ENCODE peak calls at places on chromosomes 1 and 21, in six cellular contexts. G, N, R, F, Z and A are unnamed samples.

GRCh38 chr21:45222001-45222400 is 65.7 kb downstream of the POFUT2 start:
- DNase-seq in G (no peak), N (no peak), R (no peak), F (no peak), Z (no peak), A (no peak)

GRCh38 chr1:39646232-39647081 is 7.0 kb upstream of the HEYL start:
- DNase-seq in G (no peak), N (peak), R (no peak), F (peak), Z (peak), A (no peak)

GRCh38 chr1:14242145-14242544 is 356.3 kb upstream of the KAZN start:
- DNase-seq in G (no peak), N (no peak), R (no peak), F (no peak), Z (no peak), A (no peak)

GRCh38 chr1:189315035-189315927 is 1162.4 kb downstream of the BRINP3 start:
- DNase-seq in G (no peak), N (no peak), R (no peak), F (no peak), Z (no peak), A (no peak)

GRCh38 chr1:58848818-58849411 is 65.1 kb upstream of the JUN start:
- DNase-seq in G (peak), N (no peak), R (no peak), F (peak), Z (peak), A (no peak)

GRCh38 chr1:1310476-1311053 is 2.2 kb downstream of the PUSL1 start:
- DNase-seq in G (no peak), N (no peak), R (no peak), F (no peak), Z (no peak), A (no peak)

GRCh38 chr1:109784551-109785252 is 21.0 kb upstream of the EPS8L3 start:
- DNase-seq in G (no peak), N (no peak), R (no peak), F (no peak), Z (peak), A (no peak)

GRCh38 chr1:174894087-174894768 is 105.5 kb upstream of the CACYBP start:
- DNase-seq in G (no peak), N (no peak), R (no peak), F (no peak), Z (no peak), A (no peak)

GRCh38 chr21:33642896-33643657 is 776 bp downstream of the ITSN1 start:
- DNase-seq in G (no peak), N (peak), R (peak), F (peak), Z (peak), A (peak)

GRCh38 chr1:167587342-167587741 is 33.8 kb upstream of the CREG1 start:
- DNase-seq in G (no peak), N (no peak), R (no peak), F (no peak), Z (no peak), A (no peak)

GRCh38 chr1:41384579-41384978 is 23.3 kb downstream of the FOXO6 start:
- DNase-seq in G (no peak), N (no peak), R (no peak), F (no peak), Z (no peak), A (no peak)

GRCh38 chr21:45556645-45557601 is 14.7 kb upstream of the SLC19A1 start:
- DNase-seq in G (no peak), N (no peak), R (no peak), F (no peak), Z (no peak), A (no peak)

GRCh38 chr1:230770317-230770716 is 23.1 kb downstream of the CAPN9 start:
- DNase-seq in G (no peak), N (no peak), R (no peak), F (no peak), Z (no peak), A (no peak)

GRCh38 chr1:212315907-212316306 is 30.7 kb downstream of the PPP2R5A start:
- DNase-seq in G (no peak), N (no peak), R (no peak), F (no peak), Z (peak), A (no peak)

GRCh38 chr21:29271927-29272333 is 26.8 kb upstream of the BACH1 start:
- DNase-seq in G (no peak), N (no peak), R (no peak), F (no peak), Z (no peak), A (no peak)

GRCh38 chr1:84146375-84147032 is 2.4 kb downstream of the PRKACB start:
- DNase-seq in G (no peak), N (no peak), R (no peak), F (peak), Z (peak), A (no peak)

GRCh38 chr1:7371926-7372325 is 399.2 kb upstream of the VAMP3 start:
- DNase-seq in G (no peak), N (no peak), R (no peak), F (no peak), Z (no peak), A (no peak)

GRCh38 chr1:116340506-116341240 is 32.4 kb upstream of the ATP1A1 start:
- DNase-seq in G (no peak), N (no peak), R (no peak), F (no peak), Z (no peak), A (no peak)

GRCh38 chr1:113675299-113675698 is 84.0 kb downstream of the PHTF1 start:
- DNase-seq in G (no peak), N (no peak), R (no peak), F (peak), Z (peak), A (no peak)

GRCh38 chr1:26483980-26484379 is 11.7 kb downstream of the HMGN2 start:
- DNase-seq in G (no peak), N (no peak), R (no peak), F (peak), Z (peak), A (no peak)

GRCh38 chr1:151994956-151995355 is 1.3 kb upstream of the S100A10 start:
- DNase-seq in G (peak), N (no peak), R (no peak), F (peak), Z (peak), A (no peak)

GRCh38 chr1:206464456-206464964 is 5.8 kb upstream of the IKBKE start:
- DNase-seq in G (no peak), N (no peak), R (no peak), F (peak), Z (peak), A (no peak)

GRCh38 chr1:53548031-53548491 is 88.9 kb downstream of the DMRTB1 start:
- DNase-seq in G (no peak), N (peak), R (no peak), F (no peak), Z (no peak), A (no peak)

GRCh38 chr21:45013271-45013841 is 61.0 kb upstream of the ADARB1 start:
- DNase-seq in G (no peak), N (no peak), R (no peak), F (no peak), Z (no peak), A (no peak)

GRCh38 chr1:24763671-24764070 is 18.4 kb downstream of the CLIC4 start:
- DNase-seq in G (no peak), N (no peak), R (no peak), F (no peak), Z (no peak), A (no peak)

GRCh38 chr1:221794079-221794670 is 52.3 kb upstream of the DUSP10 start:
- DNase-seq in G (no peak), N (no peak), R (no peak), F (peak), Z (no peak), A (peak)

GRCh38 chr1:203131548-203132200 is 4.1 kb downstream of the ADORA1 start:
- DNase-seq in G (no peak), N (no peak), R (no peak), F (no peak), Z (no peak), A (no peak)

GRCh38 chr1:154489863-154490262 is 12.2 kb upstream of the TDRD10 start:
- DNase-seq in G (no peak), N (no peak), R (no peak), F (no peak), Z (no peak), A (no peak)

GRCh38 chr1:109446236-109446635 is 20.0 kb upstream of the PSMA5 start:
- DNase-seq in G (no peak), N (no peak), R (no peak), F (peak), Z (no peak), A (no peak)

GRCh38 chr1:44696789-44697188 is 22.3 kb downstream of the ARMH1 start:
- DNase-seq in G (no peak), N (no peak), R (peak), F (no peak), Z (no peak), A (no peak)

GRCh38 chr21:29697555-29698193 is 242.1 kb downstream of the GRIK1 start:
- DNase-seq in G (no peak), N (no peak), R (no peak), F (peak), Z (peak), A (peak)

GRCh38 chr1:165248969-165249571 is 107.4 kb downstream of the LMX1A start:
- DNase-seq in G (no peak), N (no peak), R (no peak), F (no peak), Z (no peak), A (no peak)

GRCh38 chr1:236451796-236452373 is 57.8 kb downstream of the EDARADD start:
- DNase-seq in G (no peak), N (no peak), R (peak), F (no peak), Z (peak), A (peak)
- TF ChIP-seq CTCF in G (no peak), N (peak), R (no peak), F (peak), Z (peak), A (peak)

DNA sequence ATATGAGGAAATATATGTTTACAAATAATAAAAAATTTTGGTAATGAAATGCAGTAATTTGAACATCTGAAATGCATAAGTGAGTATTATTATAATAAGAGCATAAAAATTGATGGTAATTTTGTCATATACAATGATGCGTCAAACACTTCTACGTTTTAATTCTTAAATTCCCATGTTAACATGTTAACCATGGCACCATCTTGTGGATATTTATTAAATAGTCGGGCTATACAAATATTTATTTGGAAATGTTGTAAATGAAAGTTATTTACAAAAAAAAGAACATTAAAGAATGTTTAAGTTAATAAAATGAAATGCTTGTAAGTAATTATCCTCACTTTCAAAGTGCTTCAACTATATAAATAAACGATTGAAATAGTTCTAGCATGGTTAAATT is 57.2 kb upstream of the C1orf185 start:
- DNase-seq in G (no peak), N (no peak), R (no peak), F (no peak), Z (peak), A (no peak)
- TF ChIP-seq CTCF in G (no peak), N (no peak), R (no peak), F (peak), Z (no peak), A (no peak)

DNA sequence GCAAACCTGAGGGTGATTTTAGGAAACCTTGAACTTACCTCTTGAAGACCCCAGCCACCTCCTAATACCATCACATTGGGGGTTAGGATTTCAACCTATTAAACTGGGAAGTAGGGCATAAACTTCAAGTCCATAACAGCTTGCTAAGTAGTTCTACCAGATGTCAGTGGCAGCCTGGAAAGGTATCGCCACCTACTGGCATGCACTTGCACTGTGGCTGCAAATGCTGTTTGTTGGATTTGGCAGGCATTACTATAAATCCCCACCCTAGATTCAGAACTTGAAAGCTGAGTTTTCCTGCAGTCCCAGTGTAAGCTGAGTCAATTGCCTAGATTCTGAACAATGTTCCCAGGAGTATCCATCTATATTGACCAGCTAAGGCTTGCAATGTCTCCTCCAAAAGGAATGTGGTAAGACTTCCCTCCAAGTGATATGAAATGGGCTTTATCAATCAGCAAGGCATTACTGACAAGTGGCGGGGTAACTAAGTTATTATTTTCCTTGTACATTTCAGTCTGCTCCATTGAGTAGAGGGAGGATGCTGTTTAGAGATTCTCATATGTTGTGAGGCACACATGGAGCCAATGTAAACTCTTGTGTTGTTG is 474.5 kb downstream of the PTPRC start:
- DNase-seq in G (no peak), N (no peak), R (peak), F (peak), Z (peak), A (no peak)
- TF ChIP-seq CTCF in G (no peak), N (peak), R (peak), F (peak), Z (peak), A (peak)

DNA sequence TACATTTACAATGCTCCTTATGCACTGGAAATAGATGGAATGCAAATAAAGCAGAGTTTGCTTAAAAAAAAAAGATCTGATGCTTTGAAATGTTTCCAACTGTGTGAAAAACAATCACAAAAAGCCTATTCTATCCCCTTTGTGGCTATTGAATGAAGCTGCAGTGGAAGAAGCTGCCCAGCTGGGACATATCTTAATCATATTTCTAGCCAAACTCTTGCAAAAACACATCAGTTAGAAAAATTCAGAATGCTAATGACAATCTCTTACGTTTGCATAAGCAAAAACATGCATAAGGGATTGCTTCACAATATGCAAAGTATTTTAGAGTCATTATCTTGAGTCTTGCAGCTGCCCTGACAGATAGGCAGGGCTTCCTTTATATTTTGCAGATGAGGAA is 526.4 kb upstream of the USP24 start:
- DNase-seq in G (no peak), N (no peak), R (no peak), F (peak), Z (peak), A (no peak)
- TF ChIP-seq CTCF in G (no peak), N (no peak), R (no peak), F (no peak), Z (no peak), A (no peak)

GRCh38 chr1:168636200-168636599 is 59.8 kb downstream of the XCL1 start:
- DNase-seq in G (no peak), N (no peak), R (no peak), F (no peak), Z (no peak), A (no peak)
- TF ChIP-seq CTCF in G (no peak), N (no peak), R (no peak), F (no peak), Z (no peak), A (peak)

GRCh38 chr1:48356901-48357300 is 115.1 kb downstream of the SPATA6 start:
- DNase-seq in G (no peak), N (no peak), R (no peak), F (no peak), Z (peak), A (no peak)
- TF ChIP-seq CTCF in G (no peak), N (no peak), R (no peak), F (no peak), Z (peak), A (no peak)

GRCh38 chr1:235597867-235598553 is 51.6 kb downstream of the GNG4 start:
- DNase-seq in G (no peak), N (no peak), R (no peak), F (peak), Z (peak), A (no peak)
- TF ChIP-seq CTCF in G (no peak), N (peak), R (no peak), F (peak), Z (peak), A (peak)

GRCh38 chr1:37472281-37472680 is 2.1 kb upstream of the ZC3H12A start:
- DNase-seq in G (no peak), N (no peak), R (no peak), F (no peak), Z (no peak), A (no peak)

GRCh38 chr1:37474051-37474696 is at the start of gene ZC3H12A:
- DNase-seq in G (peak), N (peak), R (peak), F (peak), Z (peak), A (peak)

GRCh38 chr1:37472994-37473393 is 1.4 kb upstream of the ZC3H12A start:
- DNase-seq in G (no peak), N (no peak), R (no peak), F (no peak), Z (no peak), A (no peak)

GRCh38 chr1:37474697-37475379 is 458 bp downstream of the ZC3H12A start:
- DNase-seq in G (no peak), N (no peak), R (no peak), F (no peak), Z (no peak), A (no peak)

DNA sequence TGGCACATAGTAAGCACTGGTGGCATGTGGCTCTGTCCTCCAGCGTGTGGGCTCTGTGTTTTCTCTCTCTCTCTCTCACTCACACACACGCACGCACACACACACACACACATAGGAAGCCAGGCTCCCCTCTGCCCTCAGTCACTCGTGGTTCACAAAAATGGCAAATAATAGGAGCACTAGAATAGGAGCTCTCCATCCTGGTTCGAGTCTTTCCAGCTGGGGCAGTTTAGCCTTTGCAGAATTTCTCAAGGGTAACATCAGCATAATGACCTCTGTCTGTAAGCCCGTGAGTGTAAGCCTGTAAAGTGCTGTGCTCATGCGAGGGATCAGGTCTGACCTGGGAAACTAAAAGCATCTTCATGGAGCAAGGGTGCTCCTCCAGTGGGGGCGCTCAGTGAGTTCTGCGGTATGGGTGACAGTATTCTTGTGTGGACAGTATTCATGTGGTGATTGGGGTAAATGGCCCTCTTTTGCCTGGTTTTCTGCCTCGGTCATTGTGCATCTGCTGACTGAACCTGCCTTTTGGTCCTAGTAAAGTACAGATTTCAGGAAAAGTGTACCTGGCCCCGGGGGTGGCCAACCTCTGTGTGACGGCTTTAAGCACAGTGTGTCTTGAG is 839 bp upstream of the ZC3H12A start:
- DNase-seq in G (no peak), N (no peak), R (peak), F (no peak), Z (peak), A (no peak)
- TF ChIP-seq CTCF in G (no peak), N (no peak), R (no peak), F (no peak), Z (peak), A (peak)

DNA sequence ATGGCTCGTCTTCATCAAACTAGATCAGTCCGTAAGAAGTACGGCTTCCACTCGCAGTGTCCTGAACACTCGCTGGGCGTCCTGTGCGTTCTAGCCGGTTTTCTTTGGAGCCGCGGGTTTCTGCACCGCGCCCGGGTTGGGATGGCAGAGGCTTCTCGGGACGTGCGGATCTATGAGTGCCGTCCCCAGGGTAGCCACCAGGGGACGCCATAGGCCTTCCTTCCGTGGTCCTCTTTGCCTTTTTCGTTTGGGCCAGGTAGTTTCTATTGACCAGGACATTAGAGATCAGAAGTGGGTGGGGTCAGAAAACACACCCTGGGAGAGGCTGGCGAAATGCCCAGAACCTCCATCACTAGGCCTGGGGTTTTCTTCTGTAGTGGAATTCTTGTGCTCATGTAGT is 273.8 kb downstream of the FAM72C start:
- DNase-seq in G (no peak), N (no peak), R (no peak), F (no peak), Z (peak), A (no peak)
- TF ChIP-seq CTCF in G (no peak), N (peak), R (no peak), F (peak), Z (peak), A (peak)

GRCh38 chr1:220485131-220485530 is 42.8 kb upstream of the MARK1 start:
- DNase-seq in G (no peak), N (no peak), R (no peak), F (no peak), Z (no peak), A (no peak)
- TF ChIP-seq CTCF in G (no peak), N (no peak), R (no peak), F (no peak), Z (no peak), A (no peak)